ENCODE peak calls at places on chromosome 11, in five cellular contexts. One of them, this sample, is unnamed.

GRCh38 chr11:35276396-35276795 is 137.4 kb downstream of the CD44 start:
- DNase-seq in naive thymus-derived CD4-positive, alpha-beta T cell: no peak
- DNase-seq in esophagus squamous epithelium: peak; percentile 2
- DNase-seq in right atrium auricular region: no peak
- DNase-seq in K562: no peak
- DNase-seq in this sample: no peak

GRCh38 chr11:12683857-12684256 is 9.6 kb downstream of the TEAD1 start:
- DNase-seq in K562: no peak
- DNase-seq in naive thymus-derived CD4-positive, alpha-beta T cell: no peak
- DNase-seq in right atrium auricular region: no peak
- DNase-seq in esophagus squamous epithelium: no peak
- DNase-seq in this sample: no peak

GRCh38 chr11:115905331-115905730 is 401.1 kb upstream of the CADM1 start:
- DNase-seq in esophagus squamous epithelium: no peak
- DNase-seq in K562: no peak
- DNase-seq in right atrium auricular region: no peak
- DNase-seq in naive thymus-derived CD4-positive, alpha-beta T cell: no peak
- DNase-seq in this sample: no peak

GRCh38 chr11:87778341-87778740 is 396.9 kb downstream of the RAB38 start:
- DNase-seq in esophagus squamous epithelium: no peak
- DNase-seq in right atrium auricular region: no peak
- DNase-seq in K562: no peak
- DNase-seq in naive thymus-derived CD4-positive, alpha-beta T cell: no peak
- DNase-seq in this sample: no peak

GRCh38 chr11:70167723-70168404 is 35.2 kb upstream of the FADD start:
- DNase-seq in right atrium auricular region: no peak
- DNase-seq in esophagus squamous epithelium: no peak
- DNase-seq in K562: no peak
- DNase-seq in naive thymus-derived CD4-positive, alpha-beta T cell: no peak
- DNase-seq in this sample: no peak

GRCh38 chr11:12693485-12694181 is 19.4 kb downstream of the TEAD1 start:
- DNase-seq in esophagus squamous epithelium: no peak
- DNase-seq in right atrium auricular region: peak; percentile 73
- DNase-seq in naive thymus-derived CD4-positive, alpha-beta T cell: no peak
- DNase-seq in K562: no peak
- DNase-seq in this sample: no peak

GRCh38 chr11:130413383-130414106 is 14.9 kb downstream of the ADAMTS8 start:
- DNase-seq in right atrium auricular region: no peak
- DNase-seq in K562: no peak
- DNase-seq in esophagus squamous epithelium: no peak
- DNase-seq in naive thymus-derived CD4-positive, alpha-beta T cell: no peak
- DNase-seq in this sample: no peak

GRCh38 chr11:103959279-103959930 is 77.0 kb upstream of the DDI1 start:
- DNase-seq in naive thymus-derived CD4-positive, alpha-beta T cell: no peak
- DNase-seq in esophagus squamous epithelium: no peak
- DNase-seq in right atrium auricular region: no peak
- DNase-seq in K562: no peak
- DNase-seq in this sample: peak; percentile 90

GRCh38 chr11:32325725-32326124 is 109.6 kb downstream of the WT1 start:
- DNase-seq in esophagus squamous epithelium: no peak
- DNase-seq in naive thymus-derived CD4-positive, alpha-beta T cell: no peak
- DNase-seq in right atrium auricular region: no peak
- DNase-seq in K562: no peak
- DNase-seq in this sample: no peak

GRCh38 chr11:4672470-4672869 is 25.2 kb downstream of the OR51E2 start:
- DNase-seq in esophagus squamous epithelium: no peak
- DNase-seq in naive thymus-derived CD4-positive, alpha-beta T cell: no peak
- DNase-seq in right atrium auricular region: no peak
- DNase-seq in K562: no peak
- DNase-seq in this sample: no peak

GRCh38 chr11:69801513-69802335 is 17.5 kb downstream of the FGF3 start:
- DNase-seq in esophagus squamous epithelium: no peak
- DNase-seq in right atrium auricular region: no peak
- DNase-seq in naive thymus-derived CD4-positive, alpha-beta T cell: peak; percentile 2
- DNase-seq in K562: peak; percentile 78
- DNase-seq in this sample: peak; percentile 81

GRCh38 chr11:28146123-28146751 is 38.0 kb downstream of the METTL15 start:
- DNase-seq in esophagus squamous epithelium: no peak
- DNase-seq in right atrium auricular region: no peak
- DNase-seq in K562: peak; percentile 9
- DNase-seq in naive thymus-derived CD4-positive, alpha-beta T cell: no peak
- DNase-seq in this sample: no peak

GRCh38 chr11:116955949-116956348 is 118.5 kb upstream of the APOA1 start:
- DNase-seq in right atrium auricular region: no peak
- DNase-seq in K562: no peak
- DNase-seq in esophagus squamous epithelium: no peak
- DNase-seq in naive thymus-derived CD4-positive, alpha-beta T cell: no peak
- DNase-seq in this sample: no peak

GRCh38 chr11:114106986-114107385 is 47.5 kb downstream of the ZBTB16 start:
- DNase-seq in K562: no peak
- DNase-seq in naive thymus-derived CD4-positive, alpha-beta T cell: no peak
- DNase-seq in right atrium auricular region: no peak
- DNase-seq in esophagus squamous epithelium: no peak
- DNase-seq in this sample: no peak

GRCh38 chr11:92492372-92492771 is 267.8 kb downstream of the FAT3 start:
- DNase-seq in K562: no peak
- DNase-seq in right atrium auricular region: no peak
- DNase-seq in naive thymus-derived CD4-positive, alpha-beta T cell: no peak
- DNase-seq in esophagus squamous epithelium: no peak
- DNase-seq in this sample: no peak

GRCh38 chr11:104323841-104324240 is 159.9 kb upstream of the PDGFD start:
- DNase-seq in naive thymus-derived CD4-positive, alpha-beta T cell: no peak
- DNase-seq in K562: no peak
- DNase-seq in right atrium auricular region: no peak
- DNase-seq in esophagus squamous epithelium: no peak
- DNase-seq in this sample: no peak

GRCh38 chr11:128772814-128773213 is 78.9 kb downstream of the FLI1 start:
- DNase-seq in naive thymus-derived CD4-positive, alpha-beta T cell: peak; percentile 40
- DNase-seq in K562: no peak
- DNase-seq in esophagus squamous epithelium: no peak
- DNase-seq in right atrium auricular region: no peak
- DNase-seq in this sample: no peak

GRCh38 chr11:110168404-110168803 is 75.2 kb downstream of the ZC3H12C start:
- DNase-seq in esophagus squamous epithelium: no peak
- DNase-seq in naive thymus-derived CD4-positive, alpha-beta T cell: no peak
- DNase-seq in right atrium auricular region: no peak
- DNase-seq in K562: no peak
- DNase-seq in this sample: no peak

GRCh38 chr11:14537134-14537599 is 17.0 kb upstream of the PSMA1 start:
- DNase-seq in naive thymus-derived CD4-positive, alpha-beta T cell: peak; percentile 71
- DNase-seq in right atrium auricular region: no peak
- DNase-seq in K562: peak; percentile 54
- DNase-seq in esophagus squamous epithelium: no peak
- DNase-seq in this sample: peak; percentile 57

GRCh38 chr11:118619444-118620205 is 12.2 kb downstream of the PHLDB1 start:
- DNase-seq in naive thymus-derived CD4-positive, alpha-beta T cell: no peak
- DNase-seq in esophagus squamous epithelium: no peak
- DNase-seq in right atrium auricular region: peak; percentile 85
- DNase-seq in K562: no peak
- DNase-seq in this sample: no peak

GRCh38 chr11:17560281-17561110 is 13.4 kb downstream of the OTOG start:
- DNase-seq in naive thymus-derived CD4-positive, alpha-beta T cell: no peak
- DNase-seq in esophagus squamous epithelium: no peak
- DNase-seq in right atrium auricular region: no peak
- DNase-seq in K562: no peak
- DNase-seq in this sample: no peak

GRCh38 chr11:61782841-61783240 is 9.6 kb downstream of the TMEM258 start:
- DNase-seq in right atrium auricular region: no peak
- DNase-seq in naive thymus-derived CD4-positive, alpha-beta T cell: no peak
- DNase-seq in esophagus squamous epithelium: no peak
- DNase-seq in K562: no peak
- DNase-seq in this sample: no peak

GRCh38 chr11:11963842-11964773 is 44.3 kb downstream of the DKK3 start:
- DNase-seq in right atrium auricular region: no peak
- DNase-seq in K562: no peak
- DNase-seq in naive thymus-derived CD4-positive, alpha-beta T cell: no peak
- DNase-seq in esophagus squamous epithelium: no peak
- DNase-seq in this sample: no peak

GRCh38 chr11:2701230-2701629 is 1.4 kb upstream of the KCNQ1OT1 start:
- DNase-seq in esophagus squamous epithelium: no peak
- DNase-seq in naive thymus-derived CD4-positive, alpha-beta T cell: no peak
- DNase-seq in right atrium auricular region: no peak
- DNase-seq in K562: no peak
- DNase-seq in this sample: no peak
- H3K27ac ChIP-seq in esophagus squamous epithelium: peak overlapping the region; percentile 94
- H3K27ac ChIP-seq in naive thymus-derived CD4-positive, alpha-beta T cell: no peak overlapping the region
- H3K27ac ChIP-seq in right atrium auricular region: peak overlapping the region; percentile 92
- H3K27ac ChIP-seq in K562: peak overlapping the region; percentile 92
- H3K27ac ChIP-seq in this sample: no peak overlapping the region

GRCh38 chr11:33579101-33579500 is 121.5 kb downstream of the C11orf91 start:
- DNase-seq in naive thymus-derived CD4-positive, alpha-beta T cell: no peak
- DNase-seq in K562: no peak
- DNase-seq in right atrium auricular region: no peak
- DNase-seq in esophagus squamous epithelium: no peak
- DNase-seq in this sample: no peak

GRCh38 chr11:33588056-33588455 is 112.6 kb downstream of the C11orf91 start:
- DNase-seq in naive thymus-derived CD4-positive, alpha-beta T cell: no peak
- DNase-seq in right atrium auricular region: no peak
- DNase-seq in K562: no peak
- DNase-seq in esophagus squamous epithelium: no peak
- DNase-seq in this sample: no peak

GRCh38 chr11:33585564-33585963 is 115.1 kb downstream of the C11orf91 start:
- DNase-seq in right atrium auricular region: no peak
- DNase-seq in naive thymus-derived CD4-positive, alpha-beta T cell: no peak
- DNase-seq in K562: no peak
- DNase-seq in esophagus squamous epithelium: no peak
- DNase-seq in this sample: no peak

GRCh38 chr11:33582636-33583325 is 117.8 kb downstream of the C11orf91 start:
- DNase-seq in K562: no peak
- DNase-seq in right atrium auricular region: no peak
- DNase-seq in naive thymus-derived CD4-positive, alpha-beta T cell: no peak
- DNase-seq in esophagus squamous epithelium: no peak
- DNase-seq in this sample: no peak
- H3K27ac ChIP-seq in K562: no peak overlapping the region
- H3K27ac ChIP-seq in right atrium auricular region: no peak overlapping the region
- H3K27ac ChIP-seq in naive thymus-derived CD4-positive, alpha-beta T cell: no peak overlapping the region
- H3K27ac ChIP-seq in esophagus squamous epithelium: no peak overlapping the region
- H3K27ac ChIP-seq in this sample: no peak overlapping the region

GRCh38 chr11:73866095-73866579 is 10.5 kb downstream of the COA4 start:
- DNase-seq in esophagus squamous epithelium: no peak
- DNase-seq in right atrium auricular region: no peak
- DNase-seq in naive thymus-derived CD4-positive, alpha-beta T cell: no peak
- DNase-seq in K562: no peak
- DNase-seq in this sample: no peak

GRCh38 chr11:73870261-73870660 is 6.4 kb downstream of the COA4 start:
- DNase-seq in right atrium auricular region: no peak
- DNase-seq in naive thymus-derived CD4-positive, alpha-beta T cell: no peak
- DNase-seq in esophagus squamous epithelium: no peak
- DNase-seq in K562: no peak
- DNase-seq in this sample: no peak

GRCh38 chr11:73869234-73869949 is 7.3 kb downstream of the COA4 start:
- DNase-seq in esophagus squamous epithelium: no peak
- DNase-seq in K562: no peak
- DNase-seq in right atrium auricular region: no peak
- DNase-seq in naive thymus-derived CD4-positive, alpha-beta T cell: no peak
- DNase-seq in this sample: no peak

GRCh38 chr11:73862971-73863370 is 13.7 kb downstream of the COA4 start:
- DNase-seq in esophagus squamous epithelium: no peak
- DNase-seq in naive thymus-derived CD4-positive, alpha-beta T cell: no peak
- DNase-seq in right atrium auricular region: no peak
- DNase-seq in K562: no peak
- DNase-seq in this sample: no peak

DNA sequence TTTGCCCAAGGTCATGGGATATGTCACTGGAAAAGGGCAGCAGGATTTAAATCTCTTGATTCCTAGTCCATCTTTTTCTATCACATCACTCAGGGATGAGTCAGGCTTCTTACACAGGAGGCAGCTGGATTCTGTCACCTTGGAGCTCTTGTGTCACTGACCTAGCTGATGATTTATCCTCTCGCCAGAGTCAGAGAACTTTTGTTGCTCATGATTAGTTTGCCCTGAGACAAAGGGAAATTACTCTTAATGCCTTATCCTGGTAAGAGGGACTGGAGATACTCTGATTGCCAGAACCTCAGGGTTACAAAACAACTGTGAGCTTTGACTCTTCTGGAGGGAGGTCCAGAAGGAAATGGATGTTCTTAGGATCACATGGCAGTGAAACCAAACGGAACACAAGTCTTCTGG is 10.1 kb downstream of the COA4 start:
- DNase-seq in right atrium auricular region: peak; percentile 69
- DNase-seq in esophagus squamous epithelium: no peak
- DNase-seq in naive thymus-derived CD4-positive, alpha-beta T cell: no peak
- DNase-seq in K562: no peak
- DNase-seq in this sample: no peak
- H3K27ac ChIP-seq in right atrium auricular region: peak overlapping the region; percentile 80
- H3K27ac ChIP-seq in esophagus squamous epithelium: peak overlapping the region; percentile 74
- H3K27ac ChIP-seq in naive thymus-derived CD4-positive, alpha-beta T cell: no peak overlapping the region
- H3K27ac ChIP-seq in K562: peak overlapping the region; percentile 31
- H3K27ac ChIP-seq in this sample: no peak overlapping the region

GRCh38 chr11:64445651-64446050 is 86.7 kb downstream of the RPS6KA4 start:
- DNase-seq in esophagus squamous epithelium: no peak
- DNase-seq in K562: no peak
- DNase-seq in right atrium auricular region: no peak
- DNase-seq in naive thymus-derived CD4-positive, alpha-beta T cell: no peak
- DNase-seq in this sample: no peak

GRCh38 chr11:64450168-64450560 is 91.2 kb downstream of the RPS6KA4 start:
- DNase-seq in right atrium auricular region: no peak
- DNase-seq in naive thymus-derived CD4-positive, alpha-beta T cell: no peak
- DNase-seq in K562: no peak
- DNase-seq in esophagus squamous epithelium: no peak
- DNase-seq in this sample: no peak

GRCh38 chr11:64448599-64449380 is 89.8 kb downstream of the RPS6KA4 start:
- DNase-seq in naive thymus-derived CD4-positive, alpha-beta T cell: peak; percentile 65
- DNase-seq in right atrium auricular region: peak; percentile 79
- DNase-seq in K562: peak; percentile 89
- DNase-seq in esophagus squamous epithelium: peak; percentile 19
- DNase-seq in this sample: peak; percentile 89

GRCh38 chr11:64449381-64450167 is 90.6 kb downstream of the RPS6KA4 start:
- DNase-seq in K562: peak; percentile 88
- DNase-seq in right atrium auricular region: no peak
- DNase-seq in naive thymus-derived CD4-positive, alpha-beta T cell: peak; percentile 72
- DNase-seq in esophagus squamous epithelium: no peak
- DNase-seq in this sample: peak; percentile 93

GRCh38 chr11:64447717-64448598 is 89.0 kb downstream of the RPS6KA4 start:
- DNase-seq in K562: no peak
- DNase-seq in naive thymus-derived CD4-positive, alpha-beta T cell: peak; percentile 2
- DNase-seq in esophagus squamous epithelium: no peak
- DNase-seq in right atrium auricular region: no peak
- DNase-seq in this sample: peak; percentile 74
- H3K27ac ChIP-seq in K562: no peak overlapping the region
- H3K27ac ChIP-seq in naive thymus-derived CD4-positive, alpha-beta T cell: no peak overlapping the region
- H3K27ac ChIP-seq in esophagus squamous epithelium: peak overlapping the region; percentile 52
- H3K27ac ChIP-seq in right atrium auricular region: peak overlapping the region; percentile 17
- H3K27ac ChIP-seq in this sample: no peak overlapping the region

GRCh38 chr11:31106326-31106725 is 263.2 kb downstream of the DCDC1 start:
- DNase-seq in K562: no peak
- DNase-seq in right atrium auricular region: no peak
- DNase-seq in naive thymus-derived CD4-positive, alpha-beta T cell: no peak
- DNase-seq in esophagus squamous epithelium: no peak
- DNase-seq in this sample: no peak
- H3K27ac ChIP-seq in K562: no peak overlapping the region
- H3K27ac ChIP-seq in right atrium auricular region: no peak overlapping the region
- H3K27ac ChIP-seq in naive thymus-derived CD4-positive, alpha-beta T cell: no peak overlapping the region
- H3K27ac ChIP-seq in esophagus squamous epithelium: no peak overlapping the region
- H3K27ac ChIP-seq in this sample: no peak overlapping the region

GRCh38 chr11:125701858-125702621 is 21.4 kb upstream of the ACRV1 start:
- DNase-seq in esophagus squamous epithelium: no peak
- DNase-seq in K562: no peak
- DNase-seq in right atrium auricular region: no peak
- DNase-seq in naive thymus-derived CD4-positive, alpha-beta T cell: no peak
- DNase-seq in this sample: no peak
- H3K27ac ChIP-seq in esophagus squamous epithelium: no peak overlapping the region
- H3K27ac ChIP-seq in K562: no peak overlapping the region
- H3K27ac ChIP-seq in right atrium auricular region: no peak overlapping the region
- H3K27ac ChIP-seq in naive thymus-derived CD4-positive, alpha-beta T cell: no peak overlapping the region
- H3K27ac ChIP-seq in this sample: no peak overlapping the region

GRCh38 chr11:44761546-44761961 is 34.8 kb downstream of the TSPAN18 start:
- DNase-seq in naive thymus-derived CD4-positive, alpha-beta T cell: no peak
- DNase-seq in K562: no peak
- DNase-seq in esophagus squamous epithelium: no peak
- DNase-seq in right atrium auricular region: peak; percentile 58
- DNase-seq in this sample: no peak
- H3K27ac ChIP-seq in naive thymus-derived CD4-positive, alpha-beta T cell: no peak overlapping the region
- H3K27ac ChIP-seq in K562: no peak overlapping the region
- H3K27ac ChIP-seq in esophagus squamous epithelium: peak overlapping the region; percentile 77
- H3K27ac ChIP-seq in right atrium auricular region: peak overlapping the region; percentile 90
- H3K27ac ChIP-seq in this sample: no peak overlapping the region

This sample was measured in Karpas-422.